ENCODE peak calls at places on chromosome 4, in four cellular contexts. One of them, this sample, is unnamed.

GRCh38 chr4:121216438-121216837 is 52.3 kb upstream of the TNIP3 start:
- DNase-seq in RWPE1: no peak
- DNase-seq in Peyer's patch: no peak
- DNase-seq in breast epithelium: no peak
- DNase-seq in this sample: no peak

GRCh38 chr4:98283219-98284199 is 22.3 kb downstream of the RAP1GDS1 start:
- DNase-seq in RWPE1: no peak
- DNase-seq in Peyer's patch: no peak
- DNase-seq in breast epithelium: no peak
- DNase-seq in this sample: no peak

GRCh38 chr4:64341711-64342110 is 67.5 kb downstream of the TECRL start:
- DNase-seq in Peyer's patch: no peak
- DNase-seq in RWPE1: no peak
- DNase-seq in breast epithelium: no peak
- DNase-seq in this sample: no peak

GRCh38 chr4:11119474-11119873 is 309.2 kb downstream of the HS3ST1 start:
- DNase-seq in RWPE1: no peak
- DNase-seq in Peyer's patch: no peak
- DNase-seq in breast epithelium: no peak
- DNase-seq in this sample: no peak

GRCh38 chr4:87975466-87975865 is at the start of gene SPP1:
- DNase-seq in Peyer's patch: no peak
- DNase-seq in RWPE1: no peak
- DNase-seq in breast epithelium: no peak
- DNase-seq in this sample: no peak

GRCh38 chr4:8217871-8218270 is 18.8 kb downstream of the SH3TC1 start:
- DNase-seq in breast epithelium: no peak
- DNase-seq in RWPE1: no peak
- DNase-seq in Peyer's patch: no peak
- DNase-seq in this sample: no peak

GRCh38 chr4:13992975-13993495 is 365.5 kb upstream of the BOD1L1 start:
- DNase-seq in breast epithelium: no peak
- DNase-seq in Peyer's patch: no peak
- DNase-seq in RWPE1: no peak
- DNase-seq in this sample: no peak

GRCh38 chr4:37157403-37158167 is 87.0 kb upstream of the NWD2 start:
- DNase-seq in Peyer's patch: no peak
- DNase-seq in RWPE1: no peak
- DNase-seq in breast epithelium: no peak
- DNase-seq in this sample: no peak

GRCh38 chr4:80128941-80129340 is 55.9 kb upstream of the ANTXR2 start:
- DNase-seq in breast epithelium: no peak
- DNase-seq in Peyer's patch: no peak
- DNase-seq in RWPE1: no peak
- DNase-seq in this sample: no peak

GRCh38 chr4:78634011-78634664 is 82.6 kb downstream of the ANXA3 start:
- DNase-seq in RWPE1: no peak
- DNase-seq in breast epithelium: peak
- DNase-seq in Peyer's patch: no peak
- DNase-seq in this sample: no peak
- H3K27ac ChIP-seq in RWPE1: no peak
- H3K27ac ChIP-seq in breast epithelium: peak
- H3K27ac ChIP-seq in Peyer's patch: no peak
- H3K27ac ChIP-seq in this sample: no peak

GRCh38 chr4:56648245-56649151 is 32.6 kb downstream of the HOPX start:
- DNase-seq in breast epithelium: no peak
- DNase-seq in RWPE1: no peak
- DNase-seq in Peyer's patch: no peak
- DNase-seq in this sample: no peak

GRCh38 chr4:56649445-56650258 is 31.4 kb downstream of the HOPX start:
- DNase-seq in RWPE1: no peak
- DNase-seq in Peyer's patch: no peak
- DNase-seq in breast epithelium: no peak
- DNase-seq in this sample: no peak

GRCh38 chr4:56650259-56651070 is 30.6 kb downstream of the HOPX start:
- DNase-seq in breast epithelium: no peak
- DNase-seq in Peyer's patch: no peak
- DNase-seq in RWPE1: no peak
- DNase-seq in this sample: no peak

GRCh38 chr4:56653461-56654237 is 27.4 kb downstream of the HOPX start:
- DNase-seq in RWPE1: no peak
- DNase-seq in breast epithelium: no peak
- DNase-seq in Peyer's patch: peak
- DNase-seq in this sample: no peak

GRCh38 chr4:56651071-56651384 is 30.1 kb downstream of the HOPX start:
- DNase-seq in Peyer's patch: no peak
- DNase-seq in breast epithelium: no peak
- DNase-seq in RWPE1: no peak
- DNase-seq in this sample: no peak
- H3K27ac ChIP-seq in Peyer's patch: no peak
- H3K27ac ChIP-seq in breast epithelium: no peak
- H3K27ac ChIP-seq in RWPE1: no peak
- H3K27ac ChIP-seq in this sample: no peak

GRCh38 chr4:15651682-15652081 is 3.5 kb downstream of the FBXL5 start:
- DNase-seq in Peyer's patch: no peak
- DNase-seq in RWPE1: no peak
- DNase-seq in breast epithelium: no peak
- DNase-seq in this sample: no peak

GRCh38 chr4:15648600-15648999 is 6.6 kb downstream of the FBXL5 start:
- DNase-seq in Peyer's patch: no peak
- DNase-seq in RWPE1: no peak
- DNase-seq in breast epithelium: no peak
- DNase-seq in this sample: no peak

GRCh38 chr4:15653430-15653829 is 1.7 kb downstream of the FBXL5 start:
- DNase-seq in breast epithelium: no peak
- DNase-seq in RWPE1: no peak
- DNase-seq in Peyer's patch: no peak
- DNase-seq in this sample: no peak

GRCh38 chr4:15652191-15652590 is 3.0 kb downstream of the FBXL5 start:
- DNase-seq in RWPE1: no peak
- DNase-seq in Peyer's patch: no peak
- DNase-seq in breast epithelium: no peak
- DNase-seq in this sample: no peak

DNA sequence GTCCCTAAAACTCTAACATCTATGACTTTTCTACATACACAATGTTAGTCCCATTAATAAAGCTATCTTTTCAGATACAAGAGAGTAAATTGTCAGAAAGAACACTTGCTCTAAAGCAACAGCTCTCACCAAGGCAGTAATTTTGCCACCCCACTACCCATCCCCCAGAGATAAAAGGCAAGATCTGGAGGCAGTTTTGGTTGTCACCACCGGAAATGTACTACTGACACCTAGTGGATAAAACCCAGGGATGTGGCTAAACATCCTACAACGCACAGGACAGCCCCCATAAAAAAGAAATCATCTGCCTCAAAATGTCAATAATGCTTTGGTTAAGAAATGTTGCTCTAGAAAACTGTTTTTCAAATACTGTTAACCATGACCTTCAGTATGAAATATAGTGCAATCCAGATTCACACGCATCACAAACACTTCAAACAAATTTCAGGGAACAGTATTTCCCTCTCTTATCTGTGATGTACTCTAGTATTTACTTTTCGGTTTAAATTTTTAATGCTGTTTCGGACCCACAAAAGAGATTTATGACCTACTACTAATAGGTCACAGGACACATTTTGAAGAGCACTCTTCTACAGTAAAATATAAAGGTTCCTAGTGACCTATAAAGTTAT is 5.1 kb downstream of the FBXL5 start:
- DNase-seq in breast epithelium: no peak
- DNase-seq in Peyer's patch: peak
- DNase-seq in RWPE1: peak
- DNase-seq in this sample: peak
- H3K27ac ChIP-seq in breast epithelium: peak
- H3K27ac ChIP-seq in Peyer's patch: no peak
- H3K27ac ChIP-seq in RWPE1: no peak
- H3K27ac ChIP-seq in this sample: no peak

GRCh38 chr4:143183513-143184216 is 1.1 kb upstream of the USP38 start:
- DNase-seq in breast epithelium: no peak
- DNase-seq in RWPE1: no peak
- DNase-seq in Peyer's patch: no peak
- DNase-seq in this sample: no peak
- H3K27ac ChIP-seq in breast epithelium: peak
- H3K27ac ChIP-seq in RWPE1: peak
- H3K27ac ChIP-seq in Peyer's patch: peak
- H3K27ac ChIP-seq in this sample: no peak

DNA sequence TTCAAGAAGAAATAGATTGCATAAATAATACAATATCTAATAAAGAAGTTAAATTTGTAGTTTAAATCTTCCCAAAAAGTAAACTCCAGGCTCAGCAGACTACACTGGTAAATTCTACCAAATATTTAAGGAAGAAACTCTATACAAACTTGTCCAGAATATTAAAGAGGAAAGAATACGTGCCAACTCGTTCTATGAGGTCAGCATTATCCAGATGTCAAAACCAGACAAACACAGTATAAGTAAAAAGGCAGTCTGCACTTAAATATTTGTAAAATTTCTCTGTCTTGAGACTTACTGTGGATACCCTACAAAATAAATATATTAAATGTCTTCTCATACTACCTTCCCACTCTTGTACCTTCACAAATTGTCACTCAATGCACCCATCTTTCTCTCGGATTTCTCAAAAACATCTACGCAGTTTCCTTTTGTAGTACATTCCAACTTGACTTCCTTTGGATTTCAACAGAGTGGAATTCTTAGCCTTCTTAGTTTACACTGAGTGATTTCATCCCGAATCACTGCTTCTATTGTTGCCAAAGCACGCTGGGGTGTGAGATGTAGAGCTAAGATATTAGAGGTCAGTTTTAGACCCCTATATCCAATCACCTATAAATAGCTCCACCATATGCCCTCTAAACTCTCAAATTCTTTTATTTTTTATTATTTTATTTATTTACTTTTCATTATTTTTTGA is 71.6 kb upstream of the MAB21L2 start:
- DNase-seq in Peyer's patch: no peak
- DNase-seq in RWPE1: peak
- DNase-seq in breast epithelium: no peak
- DNase-seq in this sample: no peak
- H3K27ac ChIP-seq in Peyer's patch: peak
- H3K27ac ChIP-seq in RWPE1: peak
- H3K27ac ChIP-seq in breast epithelium: no peak
- H3K27ac ChIP-seq in this sample: no peak

DNA sequence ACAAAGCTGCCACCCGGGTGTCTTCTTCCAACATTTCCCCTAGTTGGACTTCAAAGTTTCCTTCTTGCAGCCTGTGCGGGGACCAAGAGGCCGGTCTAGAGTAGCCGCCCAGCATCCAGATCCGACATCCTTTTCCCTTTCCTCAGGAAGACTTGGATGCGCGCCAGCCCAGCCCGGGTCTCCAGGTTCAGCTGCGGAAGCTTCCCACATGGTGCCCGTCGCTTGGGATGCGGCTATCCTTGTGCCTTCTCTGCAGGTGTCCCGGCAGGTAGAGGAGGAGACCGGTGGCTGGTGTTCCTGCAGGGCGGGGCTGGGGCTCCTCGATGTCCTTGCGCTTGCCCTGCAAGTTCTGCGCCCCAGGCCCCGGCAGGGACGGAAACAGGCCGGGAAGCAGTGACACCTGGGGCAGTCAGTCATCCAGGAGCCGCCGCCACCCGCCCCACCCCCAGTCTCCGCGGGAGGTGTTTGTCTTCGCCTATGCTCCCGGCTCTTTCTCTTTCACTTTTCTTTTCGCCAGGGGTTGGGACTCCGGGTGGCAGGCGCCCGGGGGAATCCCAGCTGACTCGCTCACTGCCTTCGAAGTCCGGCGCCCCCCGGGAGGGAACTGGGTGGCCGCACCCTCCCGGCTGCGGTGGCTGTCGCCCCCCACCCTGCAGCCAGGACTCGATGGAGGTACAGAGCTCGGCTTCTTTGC is at the start of gene IL15:
- DNase-seq in Peyer's patch: peak
- DNase-seq in RWPE1: peak
- DNase-seq in breast epithelium: peak
- DNase-seq in this sample: peak
- H3K27ac ChIP-seq in Peyer's patch: peak
- H3K27ac ChIP-seq in RWPE1: peak
- H3K27ac ChIP-seq in breast epithelium: peak
- H3K27ac ChIP-seq in this sample: peak

GRCh38 chr4:113604955-113605354 is 156.6 kb downstream of the CAMK2D start:
- DNase-seq in breast epithelium: no peak
- DNase-seq in RWPE1: no peak
- DNase-seq in Peyer's patch: no peak
- DNase-seq in this sample: no peak
- H3K27ac ChIP-seq in breast epithelium: no peak
- H3K27ac ChIP-seq in RWPE1: no peak
- H3K27ac ChIP-seq in Peyer's patch: no peak
- H3K27ac ChIP-seq in this sample: no peak